ENCODE peak calls at places on chromosomes 6 and 20, in five cellular contexts. R is lower lobe of right lung; B is SK-N-SH; E is psoas muscle; W is CD4-positive, alpha-beta memory T cell. X is an unnamed sample.

GRCh38 chr6:108437821-108438220 is 122.9 kb upstream of the FOXO3 start:
- DNase-seq in R (no peak), B (no peak), E (no peak), W (no peak), X (no peak)

GRCh38 chr20:63735859-63736718 is at the start of gene LIME1:
- DNase-seq in R (peak; percentile 56), B (peak; percentile 28), E (peak; percentile 58), W (peak; percentile 86), X (peak; percentile 69)

GRCh38 chr20:63326314-63327228 is 33.6 kb downstream of the COL20A1 start:
- DNase-seq in R (no peak), B (no peak), E (peak; percentile 41), W (no peak), X (peak; percentile 46)

GRCh38 chr20:40197744-40198143 is 491.3 kb downstream of the MAFB start:
- DNase-seq in R (no peak), B (no peak), E (no peak), W (no peak), X (no peak)

GRCh38 chr6:47952640-47953039 is 158.4 kb downstream of the PTCHD4 start:
- DNase-seq in R (no peak), B (no peak), E (no peak), W (no peak), X (no peak)

GRCh38 chr6:41170547-41171160 is 7.7 kb upstream of the TREM2 start:
- DNase-seq in R (no peak), B (no peak), E (no peak), W (no peak), X (no peak)

GRCh38 chr6:90083891-90084290 is 189.6 kb downstream of the GJA10 start:
- DNase-seq in R (no peak), B (no peak), E (no peak), W (peak; percentile 51), X (no peak)

GRCh38 chr20:41480054-41480770 is 113.6 kb upstream of the EMILIN3 start:
- DNase-seq in R (no peak), B (no peak), E (no peak), W (no peak), X (no peak)

GRCh38 chr20:23235173-23236027 is 115.2 kb upstream of the NXT1 start:
- DNase-seq in R (peak; percentile 80), B (peak; percentile 44), E (peak; percentile 79), W (peak; percentile 14), X (peak; percentile 78)

GRCh38 chr6:90458353-90459224 is 128.3 kb downstream of the MAP3K7 start:
- DNase-seq in R (no peak), B (no peak), E (no peak), W (peak; percentile 36), X (no peak)

DNA sequence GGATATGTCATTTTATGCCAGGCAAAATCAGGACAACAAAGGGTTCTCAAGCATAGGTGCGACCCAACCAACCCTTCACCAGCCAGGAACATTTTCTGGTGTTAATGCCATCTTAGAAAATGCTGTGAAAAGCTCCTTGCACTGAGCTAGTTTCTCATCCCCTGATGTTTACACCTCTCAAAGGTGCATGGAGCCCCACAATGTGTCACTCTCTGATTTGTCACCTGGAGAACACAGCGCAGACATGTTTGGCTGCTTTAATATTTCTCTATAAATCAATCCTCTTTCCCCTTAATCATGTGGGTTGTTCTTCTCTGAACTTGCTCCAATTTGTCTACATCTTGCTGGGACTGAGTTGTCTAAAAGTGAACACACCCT is 244.3 kb downstream of the TSHZ2 start:
- DNase-seq in R (no peak), B (no peak), E (no peak), W (no peak), X (no peak)
- H3K4me3 ChIP-seq in R (no peak overlapping the region), B (no peak overlapping the region), E (no peak overlapping the region), W (no peak overlapping the region), X (no peak overlapping the region)

GRCh38 chr6:136052046-136052445 is 198.1 kb downstream of the MTFR2 start:
- DNase-seq in R (no peak), B (no peak), E (no peak), W (no peak), X (no peak)
- H3K27ac ChIP-seq in R (no peak overlapping the region), B (no peak overlapping the region), E (no peak overlapping the region), W (no peak overlapping the region), X (no peak overlapping the region)

DNA sequence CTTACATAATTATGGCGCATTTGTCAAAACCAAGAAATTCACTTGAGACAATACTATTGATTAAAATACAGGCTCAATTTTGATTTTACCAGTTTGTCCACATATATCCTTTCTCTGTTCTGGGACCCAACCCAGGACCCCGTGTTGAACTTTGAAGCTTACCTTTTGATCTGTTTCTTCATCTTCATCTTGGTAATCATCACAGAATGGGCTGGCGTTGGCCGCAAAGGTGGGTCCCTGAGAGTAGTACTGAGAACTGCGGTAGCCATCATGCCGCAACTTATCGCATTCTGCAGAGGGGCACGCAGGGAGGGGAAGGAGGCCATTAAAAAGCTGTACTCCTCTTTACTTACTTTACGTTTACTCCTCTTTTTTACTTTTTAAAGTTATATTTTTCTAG is 26.1 kb downstream of the NHSL1 start:
- DNase-seq in R (no peak), B (no peak), E (no peak), W (no peak), X (no peak)
- H3K4me3 ChIP-seq in R (no peak overlapping the region), B (no peak overlapping the region), E (no peak overlapping the region), W (no peak overlapping the region), X (no peak overlapping the region)

DNA sequence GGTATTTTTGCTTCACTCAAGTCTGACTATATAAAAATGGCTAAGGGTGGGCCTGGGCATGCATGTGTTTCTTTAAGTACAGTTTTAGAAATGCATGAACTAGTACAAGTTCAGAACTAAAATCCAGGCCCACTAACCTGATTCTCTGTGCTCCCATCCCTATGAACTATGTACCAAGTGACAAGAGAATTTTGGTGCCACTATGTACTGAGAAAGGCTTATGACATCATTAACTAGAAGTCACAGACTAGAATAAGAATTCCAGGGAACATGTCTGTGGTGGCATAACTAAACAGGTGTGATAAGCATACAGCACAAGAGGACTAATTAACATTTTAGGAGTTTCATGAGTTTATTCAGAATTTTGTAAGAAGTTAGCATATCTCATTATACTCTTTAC is 16.1 kb downstream of the TENT5A start:
- DNase-seq in R (no peak), B (no peak), E (no peak), W (no peak), X (no peak)
- H3K27ac ChIP-seq in R (no peak overlapping the region), B (no peak overlapping the region), E (no peak overlapping the region), W (no peak overlapping the region), X (no peak overlapping the region)

X was measured in upper lobe of right lung.